ENCODE peak calls at places on chromosomes 6 and 20, in four cellular contexts. One of them, this sample, is unnamed.

GRCh38 chr6:169962604-169963469 is 211.4 kb downstream of the ERMARD start:
- DNase-seq in CD4-positive, alpha-beta T cell: no peak
- DNase-seq in endothelial cell: no peak
- DNase-seq in heart left ventricle: no peak
- DNase-seq in this sample: peak; percentile 61

GRCh38 chr6:111566873-111567517 is 38.7 kb downstream of the TRAF3IP2 start:
- DNase-seq in CD4-positive, alpha-beta T cell: no peak
- DNase-seq in endothelial cell: peak; percentile 61
- DNase-seq in heart left ventricle: no peak
- DNase-seq in this sample: peak; percentile 41

GRCh38 chr20:49283703-49284625 is 6.1 kb upstream of the ZNFX1 start:
- DNase-seq in CD4-positive, alpha-beta T cell: no peak
- DNase-seq in endothelial cell: no peak
- DNase-seq in heart left ventricle: no peak
- DNase-seq in this sample: no peak

GRCh38 chr20:22343612-22344011 is 240.8 kb downstream of the FOXA2 start:
- DNase-seq in CD4-positive, alpha-beta T cell: no peak
- DNase-seq in endothelial cell: no peak
- DNase-seq in heart left ventricle: no peak
- DNase-seq in this sample: no peak

GRCh38 chr6:72624557-72625160 is 2.8 kb downstream of the KCNQ5 start:
- DNase-seq in CD4-positive, alpha-beta T cell: no peak
- DNase-seq in endothelial cell: no peak
- DNase-seq in heart left ventricle: no peak
- DNase-seq in this sample: no peak

GRCh38 chr6:56996401-56996800 is 41.5 kb downstream of the BEND6 start:
- DNase-seq in CD4-positive, alpha-beta T cell: no peak
- DNase-seq in endothelial cell: no peak
- DNase-seq in heart left ventricle: no peak
- DNase-seq in this sample: no peak

GRCh38 chr6:168647271-168647670 is 206.3 kb downstream of the SMOC2 start:
- DNase-seq in CD4-positive, alpha-beta T cell: no peak
- DNase-seq in endothelial cell: no peak
- DNase-seq in heart left ventricle: no peak
- DNase-seq in this sample: peak; percentile 75

GRCh38 chr20:57030611-57031600 is 235.5 kb downstream of the BMP7 start:
- DNase-seq in CD4-positive, alpha-beta T cell: no peak
- DNase-seq in endothelial cell: no peak
- DNase-seq in heart left ventricle: no peak
- DNase-seq in this sample: no peak

GRCh38 chr6:89970609-89971337 is 76.5 kb downstream of the GJA10 start:
- DNase-seq in CD4-positive, alpha-beta T cell: no peak
- DNase-seq in endothelial cell: peak; percentile 43
- DNase-seq in heart left ventricle: no peak
- DNase-seq in this sample: no peak

GRCh38 chr6:16972535-16972934 is 129.3 kb upstream of the STMND1 start:
- DNase-seq in CD4-positive, alpha-beta T cell: no peak
- DNase-seq in endothelial cell: no peak
- DNase-seq in heart left ventricle: no peak
- DNase-seq in this sample: no peak

GRCh38 chr6:39294133-39294532 is 20.1 kb downstream of the KCNK17 start:
- DNase-seq in CD4-positive, alpha-beta T cell: no peak
- DNase-seq in endothelial cell: no peak
- DNase-seq in heart left ventricle: no peak
- DNase-seq in this sample: no peak

GRCh38 chr20:63967330-63968135 is 2.2 kb downstream of the ZNF512B start:
- DNase-seq in CD4-positive, alpha-beta T cell: no peak
- DNase-seq in endothelial cell: no peak
- DNase-seq in heart left ventricle: peak; percentile 36
- DNase-seq in this sample: no peak

GRCh38 chr6:45431314-45432058 is 53.8 kb upstream of the SUPT3H start:
- DNase-seq in CD4-positive, alpha-beta T cell: no peak
- DNase-seq in endothelial cell: no peak
- DNase-seq in heart left ventricle: no peak
- DNase-seq in this sample: no peak

GRCh38 chr6:141105481-141105880 is 1027.2 kb upstream of the GJE1 start:
- DNase-seq in CD4-positive, alpha-beta T cell: no peak
- DNase-seq in endothelial cell: no peak
- DNase-seq in heart left ventricle: no peak
- DNase-seq in this sample: no peak

GRCh38 chr6:7411328-7411727 is 21.7 kb downstream of the RIOK1 start:
- DNase-seq in CD4-positive, alpha-beta T cell: no peak
- DNase-seq in endothelial cell: no peak
- DNase-seq in heart left ventricle: no peak
- DNase-seq in this sample: no peak

GRCh38 chr20:34538671-34539123 is 19.8 kb upstream of the MAP1LC3A start:
- DNase-seq in CD4-positive, alpha-beta T cell: peak; percentile 44
- DNase-seq in endothelial cell: peak; percentile 68
- DNase-seq in heart left ventricle: peak; percentile 59
- DNase-seq in this sample: peak; percentile 72

GRCh38 chr6:148559848-148560433 is 186.9 kb upstream of the UST start:
- DNase-seq in CD4-positive, alpha-beta T cell: peak; percentile 58
- DNase-seq in endothelial cell: peak; percentile 87
- DNase-seq in heart left ventricle: peak; percentile 79
- DNase-seq in this sample: peak; percentile 73

GRCh38 chr6:7544597-7544996 is 3.1 kb downstream of the DSP start:
- DNase-seq in CD4-positive, alpha-beta T cell: no peak
- DNase-seq in endothelial cell: no peak
- DNase-seq in heart left ventricle: no peak
- DNase-seq in this sample: no peak

GRCh38 chr6:57069920-57070331 is 20.1 kb upstream of the ZNF451 start:
- DNase-seq in CD4-positive, alpha-beta T cell: no peak
- DNase-seq in endothelial cell: no peak
- DNase-seq in heart left ventricle: no peak
- DNase-seq in this sample: no peak

GRCh38 chr20:62977613-62978558 is 25.4 kb downstream of the SLC17A9 start:
- DNase-seq in CD4-positive, alpha-beta T cell: peak; percentile 77
- DNase-seq in endothelial cell: no peak
- DNase-seq in heart left ventricle: no peak
- DNase-seq in this sample: no peak

GRCh38 chr6:4872841-4873240 is 96.6 kb downstream of the CDYL start:
- DNase-seq in CD4-positive, alpha-beta T cell: no peak
- DNase-seq in endothelial cell: no peak
- DNase-seq in heart left ventricle: no peak
- DNase-seq in this sample: no peak

GRCh38 chr6:7568021-7568420 is 22.0 kb upstream of the SNRNP48 start:
- DNase-seq in CD4-positive, alpha-beta T cell: no peak
- DNase-seq in endothelial cell: no peak
- DNase-seq in heart left ventricle: no peak
- DNase-seq in this sample: no peak

GRCh38 chr6:17413313-17413750 is 19.9 kb downstream of the CAP2 start:
- DNase-seq in CD4-positive, alpha-beta T cell: no peak
- DNase-seq in endothelial cell: no peak
- DNase-seq in heart left ventricle: no peak
- DNase-seq in this sample: no peak

GRCh38 chr20:44653536-44653935 is 2.0 kb upstream of the ADA start:
- DNase-seq in CD4-positive, alpha-beta T cell: no peak
- DNase-seq in endothelial cell: no peak
- DNase-seq in heart left ventricle: no peak
- DNase-seq in this sample: no peak

GRCh38 chr6:135062735-135063134 is 8.1 kb upstream of the HBS1L start:
- DNase-seq in CD4-positive, alpha-beta T cell: no peak
- DNase-seq in endothelial cell: no peak
- DNase-seq in heart left ventricle: no peak
- DNase-seq in this sample: no peak

GRCh38 chr6:7585287-7585930 is 4.6 kb upstream of the SNRNP48 start:
- DNase-seq in CD4-positive, alpha-beta T cell: no peak
- DNase-seq in endothelial cell: no peak
- DNase-seq in heart left ventricle: no peak
- DNase-seq in this sample: peak; percentile 55

GRCh38 chr6:155523821-155524238 is 68.2 kb upstream of the NOX3 start:
- DNase-seq in CD4-positive, alpha-beta T cell: no peak
- DNase-seq in endothelial cell: no peak
- DNase-seq in heart left ventricle: no peak
- DNase-seq in this sample: no peak

GRCh38 chr6:165266236-165267025 is 43.0 kb downstream of the C6orf118 start:
- DNase-seq in CD4-positive, alpha-beta T cell: no peak
- DNase-seq in endothelial cell: no peak
- DNase-seq in heart left ventricle: no peak
- DNase-seq in this sample: no peak

GRCh38 chr20:32510601-32511357 is 74.4 kb downstream of the NOL4L start:
- DNase-seq in CD4-positive, alpha-beta T cell: no peak
- DNase-seq in endothelial cell: peak; percentile 39
- DNase-seq in heart left ventricle: no peak
- DNase-seq in this sample: no peak

GRCh38 chr6:26552205-26552604 is 14.0 kb downstream of the HMGN4 start:
- DNase-seq in CD4-positive, alpha-beta T cell: no peak
- DNase-seq in endothelial cell: no peak
- DNase-seq in heart left ventricle: no peak
- DNase-seq in this sample: no peak

GRCh38 chr20:32806356-32806755 is 13.4 kb upstream of the MAPRE1 start:
- DNase-seq in CD4-positive, alpha-beta T cell: no peak
- DNase-seq in endothelial cell: no peak
- DNase-seq in heart left ventricle: no peak
- DNase-seq in this sample: no peak

GRCh38 chr20:36384022-36384619 is 78.0 kb downstream of the DLGAP4 start:
- DNase-seq in CD4-positive, alpha-beta T cell: peak; percentile 20
- DNase-seq in endothelial cell: peak; percentile 73
- DNase-seq in heart left ventricle: no peak
- DNase-seq in this sample: no peak

GRCh38 chr6:163459007-163459406 is 44.5 kb downstream of the QKI start:
- DNase-seq in CD4-positive, alpha-beta T cell: no peak
- DNase-seq in endothelial cell: no peak
- DNase-seq in heart left ventricle: no peak
- DNase-seq in this sample: no peak

GRCh38 chr6:154479388-154480143 is 30.9 kb downstream of the CNKSR3 start:
- DNase-seq in CD4-positive, alpha-beta T cell: no peak
- DNase-seq in endothelial cell: no peak
- DNase-seq in heart left ventricle: no peak
- DNase-seq in this sample: no peak

GRCh38 chr6:75233097-75233615 is 10.4 kb downstream of the COX7A2 start:
- DNase-seq in CD4-positive, alpha-beta T cell: no peak
- DNase-seq in endothelial cell: no peak
- DNase-seq in heart left ventricle: no peak
- DNase-seq in this sample: no peak

GRCh38 chr6:1420382-1420781 is 31.0 kb downstream of the FOXF2 start:
- DNase-seq in CD4-positive, alpha-beta T cell: no peak
- DNase-seq in endothelial cell: no peak
- DNase-seq in heart left ventricle: no peak
- DNase-seq in this sample: no peak

GRCh38 chr6:138287144-138287955 is 69.1 kb upstream of the PBOV1 start:
- DNase-seq in CD4-positive, alpha-beta T cell: peak; percentile 33
- DNase-seq in endothelial cell: peak; percentile 50
- DNase-seq in heart left ventricle: no peak
- DNase-seq in this sample: peak; percentile 75

GRCh38 chr6:116255246-116255800 is 1.4 kb upstream of the TSPYL4 start:
- DNase-seq in CD4-positive, alpha-beta T cell: no peak
- DNase-seq in endothelial cell: no peak
- DNase-seq in heart left ventricle: no peak
- DNase-seq in this sample: no peak

GRCh38 chr20:38369387-38369786 is 23.1 kb downstream of the LBP start:
- DNase-seq in CD4-positive, alpha-beta T cell: no peak
- DNase-seq in endothelial cell: no peak
- DNase-seq in heart left ventricle: no peak
- DNase-seq in this sample: no peak

DNA sequence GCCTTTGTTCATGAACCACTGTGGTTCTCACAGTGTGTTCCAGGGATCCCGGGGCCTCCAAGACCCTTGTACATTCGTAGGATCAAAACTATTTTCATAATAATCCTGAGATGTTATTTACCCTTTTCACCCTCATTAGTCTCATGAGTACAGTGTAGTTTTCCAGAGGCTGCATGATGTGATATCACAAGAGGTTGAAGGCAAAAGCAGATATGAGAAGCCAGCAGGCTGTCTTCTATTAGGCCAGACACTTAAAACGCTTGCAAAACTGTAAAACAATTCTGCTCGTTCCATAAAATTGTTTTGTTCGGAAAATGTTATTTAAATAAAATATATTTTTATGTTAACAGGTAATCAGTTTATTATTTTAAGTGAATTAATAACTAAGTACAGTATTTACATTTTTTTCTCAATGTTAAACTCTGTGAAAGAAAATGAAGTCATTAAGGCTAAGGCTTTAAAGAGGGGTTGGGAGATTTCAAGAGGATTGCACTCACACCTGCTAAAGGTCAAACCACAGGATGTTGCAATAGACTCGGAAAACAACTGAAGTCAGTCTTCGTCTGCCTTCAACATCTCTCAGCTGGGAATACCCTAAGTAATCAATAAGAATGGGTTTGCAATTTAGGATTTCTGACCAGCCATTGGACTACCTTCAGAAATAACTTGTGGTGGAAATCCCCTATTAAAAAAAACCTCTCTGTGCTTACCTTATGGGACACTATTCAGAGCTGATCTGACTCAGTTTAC is 474.2 kb downstream of the KIF16B start:
- DNase-seq in CD4-positive, alpha-beta T cell: no peak
- DNase-seq in endothelial cell: no peak
- DNase-seq in heart left ventricle: no peak
- DNase-seq in this sample: no peak
- TF ChIP-seq CTCF in CD4-positive, alpha-beta T cell: no peak
- TF ChIP-seq CTCF in endothelial cell: no peak
- TF ChIP-seq CTCF in heart left ventricle: no peak
- TF ChIP-seq CTCF in this sample: no peak

DNA sequence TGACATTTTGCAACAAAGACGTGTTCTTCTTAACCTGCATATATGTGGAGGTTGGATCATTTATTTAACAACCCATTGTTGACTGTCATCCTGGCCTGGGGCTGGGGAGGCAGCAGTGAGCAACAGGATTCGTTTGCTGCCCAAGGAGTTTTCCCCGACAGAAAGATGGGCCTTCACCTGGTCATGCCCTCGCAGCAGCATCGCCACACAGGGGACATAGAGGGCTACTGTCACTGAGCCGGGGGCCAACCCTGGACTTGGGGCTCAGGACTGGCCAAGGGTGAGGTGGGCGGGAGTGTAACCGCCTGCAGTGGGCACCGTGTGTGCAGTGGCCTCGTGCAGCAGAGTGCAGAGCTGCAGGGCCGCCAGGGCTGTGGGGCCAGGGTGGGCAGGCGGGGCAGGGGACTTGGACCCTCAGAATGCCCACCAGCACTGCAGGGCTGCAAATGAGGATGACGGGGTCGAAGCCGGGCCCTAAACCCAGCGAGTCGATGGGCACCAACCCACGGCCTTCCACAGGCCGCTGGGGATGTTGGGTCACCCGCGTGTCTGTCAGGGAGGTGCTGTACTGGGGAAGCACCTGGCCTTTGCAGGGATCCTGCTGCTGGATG is 11.8 kb downstream of the DUSP22 start:
- DNase-seq in CD4-positive, alpha-beta T cell: no peak
- DNase-seq in endothelial cell: no peak
- DNase-seq in heart left ventricle: no peak
- DNase-seq in this sample: no peak
- TF ChIP-seq CTCF in CD4-positive, alpha-beta T cell: no peak
- TF ChIP-seq CTCF in endothelial cell: no peak
- TF ChIP-seq CTCF in heart left ventricle: no peak
- TF ChIP-seq CTCF in this sample: no peak

GRCh38 chr6:61755739-61756138 is 530.3 kb downstream of the KHDRBS2 start:
- DNase-seq in CD4-positive, alpha-beta T cell: no peak
- DNase-seq in endothelial cell: no peak
- DNase-seq in heart left ventricle: no peak
- DNase-seq in this sample: no peak
- TF ChIP-seq CTCF in CD4-positive, alpha-beta T cell: no peak
- TF ChIP-seq CTCF in endothelial cell: no peak
- TF ChIP-seq CTCF in heart left ventricle: no peak
- TF ChIP-seq CTCF in this sample: no peak

DNA sequence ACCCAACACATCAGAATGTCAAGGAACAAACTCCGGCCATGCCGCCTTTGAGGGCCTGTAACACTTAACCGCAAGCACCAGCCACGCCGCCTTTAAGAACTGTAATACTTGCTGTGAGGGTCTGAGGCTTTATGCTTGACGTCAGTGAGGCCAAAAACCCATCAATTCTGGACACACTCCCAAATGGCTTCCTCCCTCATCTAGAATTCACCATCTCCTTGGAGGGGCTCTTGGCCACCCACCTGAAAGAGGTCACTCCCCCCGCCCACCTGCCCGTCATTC is 10.4 kb upstream of the PXDC1 start:
- DNase-seq in CD4-positive, alpha-beta T cell: no peak
- DNase-seq in endothelial cell: no peak
- DNase-seq in heart left ventricle: no peak
- DNase-seq in this sample: no peak
- TF ChIP-seq CTCF in CD4-positive, alpha-beta T cell: no peak
- TF ChIP-seq CTCF in endothelial cell: no peak
- TF ChIP-seq CTCF in heart left ventricle: no peak
- TF ChIP-seq CTCF in this sample: no peak

This sample was measured in upper lobe of left lung.